ENCODE peak calls at places on chromosomes 1 and 21, in nine cellular contexts. P, M, R, F, C, A, G, K and W are unnamed samples.
A peak's percentile ranks its signal among the peaks of the same experiment; 100 is the strongest.

GRCh38 chr1:21261551-21262281 is 28.5 kb downstream of the ECE1 start:
- DNase-seq in C (peak; percentile 50), G (peak; percentile 82), A (peak; percentile 81), F (peak; percentile 89), P (no peak), R (peak; percentile 58), K (peak; percentile 96), M (peak; percentile 52), W (no peak)

GRCh38 chr1:64082459-64082858 is 121.0 kb upstream of the UBE2U start:
- DNase-seq in A (no peak), P (no peak), R (no peak), C (no peak), K (peak; percentile 61), M (no peak), G (no peak), F (no peak), W (no peak)

GRCh38 chr1:206986402-206986801 is 16.1 kb upstream of the FCAMR start:
- DNase-seq in C (no peak), P (no peak), R (no peak), K (no peak), G (no peak), M (no peak), F (no peak), A (no peak), W (no peak)

GRCh38 chr1:110605901-110606783 is at the start of gene KCNA2:
- DNase-seq in P (no peak), C (peak; percentile 26), G (no peak), K (no peak), R (peak; percentile 24), M (peak; percentile 43), A (no peak), F (peak; percentile 60), W (no peak)

GRCh38 chr1:17819129-17819802 is 64.1 kb downstream of the ACTL8 start:
- DNase-seq in P (no peak), M (peak; percentile 40), F (peak; percentile 43), K (no peak), C (peak; percentile 17), R (no peak), G (no peak), A (no peak), W (peak; percentile 88)

GRCh38 chr21:42538479-42539275 is 25.0 kb downstream of the SLC37A1 start:
- DNase-seq in A (no peak), C (no peak), P (no peak), M (no peak), K (no peak), R (no peak), G (no peak), F (no peak), W (no peak)

GRCh38 chr1:61448934-61449368 is 276.0 kb downstream of the TM2D1 start:
- DNase-seq in G (peak; percentile 85), F (peak; percentile 80), R (no peak), K (no peak), M (peak; percentile 78), A (no peak), P (peak; percentile 72), C (no peak), W (peak; percentile 99)

GRCh38 chr1:112557385-112557784 is 48.6 kb downstream of the WNT2B start:
- DNase-seq in G (no peak), M (no peak), R (no peak), P (no peak), C (no peak), F (no peak), K (peak; percentile 62), A (no peak), W (no peak)

GRCh38 chr1:203127672-203128611 is at the start of gene ADORA1:
- DNase-seq in G (peak; percentile 52), K (peak; percentile 41), F (peak; percentile 68), A (peak; percentile 55), R (peak; percentile 66), C (peak; percentile 74), M (peak; percentile 91), P (peak; percentile 24), W (no peak)

DNA sequence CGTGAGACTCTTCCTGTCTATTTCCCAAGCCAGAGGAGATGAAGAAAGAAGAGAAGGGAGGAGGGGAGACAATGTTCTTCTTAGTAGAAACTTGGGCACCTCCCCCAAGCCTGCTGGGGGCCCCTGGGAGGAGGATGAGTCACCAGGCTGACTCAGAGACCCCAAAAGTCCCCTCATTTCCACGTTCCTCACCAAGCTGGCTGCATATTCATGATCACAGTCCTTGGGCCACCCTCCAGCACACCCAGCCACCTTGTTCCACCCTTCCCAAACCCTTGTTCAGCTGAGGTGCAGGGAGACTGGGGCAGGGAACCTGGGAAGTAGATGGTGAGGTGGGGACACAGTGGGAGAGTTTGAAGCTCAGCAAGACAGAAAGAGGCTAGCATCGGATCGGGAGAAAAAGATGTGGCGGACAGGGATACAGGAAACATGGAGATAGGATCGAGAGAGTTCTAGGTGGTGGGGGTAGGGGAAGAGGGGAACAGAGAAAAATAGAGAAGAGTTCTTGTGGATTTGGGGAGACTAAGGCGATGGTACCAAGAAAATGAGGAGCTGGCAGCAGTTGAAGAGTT is 712 bp downstream of the RAB13 start:
- DNase-seq in R (no peak), A (no peak), G (peak; percentile 73), K (peak; percentile 88), P (no peak), M (peak; percentile 54), F (no peak), C (no peak), W (peak; percentile 94)
- TF ChIP-seq POLR2A in R (no peak), A (no peak), G (no peak), K (peak; percentile 77), P (peak; percentile 18), M (no peak), F (no peak), C (no peak), W (no peak)

DNA sequence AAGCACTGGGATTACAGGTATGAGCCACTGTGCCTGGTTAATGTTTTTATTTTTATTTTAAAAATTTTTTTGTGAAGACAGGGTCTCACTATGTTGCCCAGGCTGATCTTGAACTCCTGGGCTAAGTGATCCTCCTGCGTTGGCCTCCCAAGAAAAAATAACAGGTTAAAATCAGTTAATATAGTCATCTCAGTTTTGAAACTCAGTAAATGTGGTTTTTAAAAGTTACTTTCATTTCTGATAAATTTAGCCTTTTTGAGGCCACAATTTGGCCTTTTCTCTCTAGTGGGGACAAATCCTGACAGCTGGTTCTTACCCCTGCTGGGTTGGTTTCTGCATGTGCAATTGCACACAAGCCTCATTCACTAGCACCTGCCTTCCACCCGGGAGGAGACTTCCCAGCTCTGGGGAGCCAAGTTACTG is 13.3 kb downstream of the PMF1 start:
- DNase-seq in A (no peak), K (no peak), R (no peak), P (no peak), C (no peak), G (no peak), F (no peak), M (no peak), W (no peak)
- H3K27ac ChIP-seq in A (no peak overlapping the region), K (no peak overlapping the region), R (no peak overlapping the region), P (no peak overlapping the region), C (no peak overlapping the region), G (no peak overlapping the region), F (no peak overlapping the region), M (no peak overlapping the region), W (no peak overlapping the region)

GRCh38 chr1:4786061-4786460 is 131.7 kb downstream of the AJAP1 start:
- DNase-seq in F (no peak), P (no peak), R (no peak), M (no peak), K (no peak), A (no peak), C (no peak), G (no peak), W (no peak)
- TF ChIP-seq POLR2A in F (no peak), P (no peak), R (no peak), M (no peak), K (no peak), A (no peak), C (no peak), G (no peak), W (no peak)

GRCh38 chr1:171158089-171158488 is 27.0 kb upstream of the FMO2 start:
- DNase-seq in P (no peak), K (no peak), M (no peak), G (no peak), A (no peak), C (no peak), F (no peak), R (no peak), W (no peak)
- H3K27ac ChIP-seq in P (no peak overlapping the region), K (no peak overlapping the region), M (no peak overlapping the region), G (no peak overlapping the region), A (no peak overlapping the region), C (no peak overlapping the region), F (no peak overlapping the region), R (no peak overlapping the region), W (no peak overlapping the region)